ENCODE peak calls at places on chromosomes 2 and 18, in five cellular contexts. E is left ventricle myocardium inferior, S is Panc1, U is transverse colon, Z is right atrium auricular region. X is an unnamed sample. For H3K4me1, the result is how much of the 10 kb centered on the place peaks cover.

GRCh38 chr2:39015424-39015823 is 105.4 kb downstream of the SOS1 start:
- DNase-seq in E (no peak), S (no peak), U (no peak), Z (no peak), X (no peak)

GRCh38 chr2:217801711-217802110 is 201.1 kb downstream of the TNS1 start:
- DNase-seq in E (peak), S (no peak), U (no peak), Z (no peak), X (no peak)

GRCh38 chr2:60352491-60353405 is 200.7 kb downstream of the BCL11A start:
- DNase-seq in E (no peak), S (no peak), U (peak), Z (no peak), X (peak)

GRCh38 chr18:61602836-61603235 is 269.6 kb downstream of the CDH20 start:
- DNase-seq in E (no peak), S (no peak), U (no peak), Z (no peak), X (no peak)

GRCh38 chr2:112691761-112692370 is 29.0 kb upstream of the NT5DC4 start:
- DNase-seq in E (no peak), S (no peak), U (no peak), Z (no peak), X (no peak)

GRCh38 chr2:55966431-55967118 is 43.0 kb upstream of the EFEMP1 start:
- DNase-seq in E (peak), S (no peak), U (peak), Z (peak), X (no peak)

GRCh38 chr2:206211657-206212255 is 52.1 kb downstream of the EEF1B2 start:
- DNase-seq in E (no peak), S (no peak), U (no peak), Z (no peak), X (no peak)

GRCh38 chr2:53087282-53087882 is 680.2 kb upstream of the CHAC2 start:
- DNase-seq in E (no peak), S (no peak), U (no peak), Z (no peak), X (no peak)

GRCh38 chr18:27844416-27844792 is 332.5 kb downstream of the CDH2 start:
- DNase-seq in E (no peak), S (no peak), U (no peak), Z (no peak), X (no peak)

GRCh38 chr18:11729556-11729955 is 40.5 kb downstream of the GNAL start:
- DNase-seq in E (no peak), S (no peak), U (no peak), Z (no peak), X (no peak)

GRCh38 chr2:150486539-150487484 is 655 bp downstream of the RND3 start:
- DNase-seq in E (no peak), S (no peak), U (peak), Z (peak), X (peak)

GRCh38 chr2:38830546-38831159 is 45.1 kb downstream of the DHX57 start:
- DNase-seq in E (no peak), S (no peak), U (no peak), Z (no peak), X (no peak)

DNA sequence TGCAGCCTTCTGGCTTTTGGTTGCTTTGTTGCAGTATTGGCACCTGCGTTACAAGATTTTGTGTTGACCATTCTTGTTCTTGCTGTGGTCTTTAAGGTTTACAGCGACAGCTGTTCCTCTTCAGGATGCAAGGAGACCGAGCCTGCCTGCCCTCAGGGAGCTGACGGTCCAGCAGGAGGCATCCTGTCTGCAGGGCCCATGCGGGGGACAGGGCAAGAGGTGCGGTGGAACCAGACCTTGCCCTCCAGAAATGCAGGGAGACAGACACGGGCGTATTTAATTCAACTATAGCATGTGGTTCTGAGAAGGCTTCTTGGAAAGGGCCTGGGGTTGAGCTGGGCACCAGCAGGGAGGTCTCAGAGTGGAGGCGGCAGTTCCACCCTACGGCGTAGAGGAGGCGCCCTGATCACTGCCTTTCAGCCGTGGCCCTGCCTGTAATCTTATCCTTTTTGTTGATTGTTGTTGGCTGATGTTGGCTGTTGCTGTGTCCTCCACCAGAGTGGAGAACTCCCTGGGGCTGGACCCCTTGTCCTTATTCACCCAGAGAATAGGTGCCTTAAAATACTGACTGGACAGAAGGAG is 71.7 kb downstream of the HPCAL1 start:
- DNase-seq in E (no peak), S (no peak), U (no peak), Z (no peak), X (no peak)
- TF ChIP-seq CTCF in E (no peak), S (no peak), U (no peak), Z (no peak), X (no peak)

GRCh38 chr2:54107455-54107764 is 8.0 kb upstream of the ACYP2 start:
- DNase-seq in E (no peak), S (no peak), U (no peak), Z (no peak), X (no peak)
- H3K4me1 ChIP-seq in E (under half), S (under half), U (under half), Z (under half), X (under half)

GRCh38 chr2:5849596-5849995 is 157.4 kb downstream of the SOX11 start:
- DNase-seq in E (no peak), S (no peak), U (no peak), Z (no peak), X (no peak)
- TF ChIP-seq CTCF in E (no peak), S (no peak), U (no peak), Z (no peak), X (no peak)

GRCh38 chr2:168997113-168997512 is 34.0 kb downstream of the ABCB11 start:
- DNase-seq in E (no peak), S (no peak), U (no peak), Z (no peak), X (no peak)

GRCh38 chr2:168998609-168999211 is 32.4 kb downstream of the ABCB11 start:
- DNase-seq in E (no peak), S (no peak), U (peak), Z (no peak), X (no peak)

GRCh38 chr2:168995744-168996143 is 35.4 kb downstream of the ABCB11 start:
- DNase-seq in E (no peak), S (no peak), U (no peak), Z (no peak), X (no peak)

GRCh38 chr2:168999668-169000213 is 31.4 kb downstream of the ABCB11 start:
- DNase-seq in E (no peak), S (no peak), U (no peak), Z (no peak), X (no peak)

GRCh38 chr2:168997794-168998193 is 33.3 kb downstream of the ABCB11 start:
- DNase-seq in E (no peak), S (no peak), U (no peak), Z (no peak), X (no peak)
- H3K4me1 ChIP-seq in E (under half), S (under half), U (under half), Z (under half), X (under half)

GRCh38 chr18:36099311-36099710 is 29.8 kb downstream of the SLC39A6 start:
- DNase-seq in E (no peak), S (no peak), U (no peak), Z (no peak), X (no peak)

GRCh38 chr18:36096955-36097354 is 29.6 kb upstream of the RPRD1A start:
- DNase-seq in E (no peak), S (no peak), U (no peak), Z (no peak), X (no peak)

GRCh38 chr18:36094431-36094830 is 27.1 kb upstream of the RPRD1A start:
- DNase-seq in E (no peak), S (no peak), U (no peak), Z (no peak), X (no peak)

GRCh38 chr18:36101943-36102342 is 27.2 kb downstream of the SLC39A6 start:
- DNase-seq in E (no peak), S (no peak), U (no peak), Z (no peak), X (no peak)

DNA sequence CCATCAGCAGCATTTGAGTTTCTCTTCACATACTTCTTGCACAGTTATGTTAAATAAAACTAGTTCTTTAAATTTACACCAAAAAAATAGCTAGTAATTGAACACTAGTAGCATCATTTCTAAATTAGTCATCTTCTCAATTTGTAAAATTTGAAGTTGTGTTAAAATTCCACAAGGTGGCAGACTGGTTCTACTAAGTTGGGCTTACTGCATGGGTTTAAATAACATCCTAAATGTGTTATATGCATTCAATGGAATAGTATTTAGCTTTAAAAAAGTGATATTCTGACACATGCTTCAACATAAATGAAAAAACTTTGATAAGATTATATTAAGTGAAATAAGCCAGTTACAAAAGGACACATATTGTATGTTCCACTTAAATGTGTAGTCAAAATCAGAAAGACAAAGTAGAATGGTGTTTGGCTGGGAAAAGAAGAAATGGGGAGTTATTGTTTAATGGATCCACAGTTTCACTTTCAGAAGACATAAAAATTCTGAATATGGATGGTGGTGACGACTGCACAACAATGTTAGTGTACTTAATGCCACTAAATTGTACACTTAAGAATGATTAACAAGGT is 28.7 kb upstream of the RPRD1A start:
- DNase-seq in E (no peak), S (peak), U (no peak), Z (no peak), X (no peak)
- TF ChIP-seq CTCF in E (peak), S (peak), U (peak), Z (peak), X (peak)

DNA sequence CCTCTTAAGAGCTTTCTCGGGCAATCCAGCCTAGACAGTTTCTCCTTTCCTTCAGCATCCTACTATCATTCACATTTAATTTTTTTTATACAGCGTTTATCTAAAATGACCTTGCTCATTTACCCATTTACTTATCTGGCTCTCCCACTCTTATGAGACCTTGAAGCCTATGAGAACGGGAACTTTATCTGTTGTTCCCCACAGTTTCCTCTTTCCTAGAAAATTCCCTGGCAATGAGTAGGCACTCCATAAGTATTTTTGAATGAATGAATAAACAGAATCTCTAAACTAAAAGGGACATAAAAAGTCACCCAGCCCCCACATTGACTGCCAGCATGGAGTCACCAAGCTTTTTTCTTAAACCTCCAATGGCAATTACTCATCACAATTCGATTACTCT is 353.2 kb downstream of the METTL4 start:
- DNase-seq in E (no peak), S (no peak), U (no peak), Z (no peak), X (no peak)
- H3K4me1 ChIP-seq in E (under half), S (under half), U (under half), Z (under half), X (under half)

GRCh38 chr2:133266926-133267590 is 301.2 kb downstream of the NCKAP5 start:
- DNase-seq in E (no peak), S (no peak), U (no peak), Z (no peak), X (no peak)

GRCh38 chr2:133266075-133266925 is 302.0 kb downstream of the NCKAP5 start:
- DNase-seq in E (peak), S (no peak), U (no peak), Z (no peak), X (no peak)

GRCh38 chr2:133264951-133265949 is 303.0 kb downstream of the NCKAP5 start:
- DNase-seq in E (peak), S (no peak), U (peak), Z (no peak), X (peak)

GRCh38 chr2:133262888-133263287 is 305.4 kb downstream of the NCKAP5 start:
- DNase-seq in E (no peak), S (no peak), U (no peak), Z (no peak), X (no peak)
- TF ChIP-seq CTCF in E (peak), S (peak), U (no peak), Z (no peak), X (no peak)

DNA sequence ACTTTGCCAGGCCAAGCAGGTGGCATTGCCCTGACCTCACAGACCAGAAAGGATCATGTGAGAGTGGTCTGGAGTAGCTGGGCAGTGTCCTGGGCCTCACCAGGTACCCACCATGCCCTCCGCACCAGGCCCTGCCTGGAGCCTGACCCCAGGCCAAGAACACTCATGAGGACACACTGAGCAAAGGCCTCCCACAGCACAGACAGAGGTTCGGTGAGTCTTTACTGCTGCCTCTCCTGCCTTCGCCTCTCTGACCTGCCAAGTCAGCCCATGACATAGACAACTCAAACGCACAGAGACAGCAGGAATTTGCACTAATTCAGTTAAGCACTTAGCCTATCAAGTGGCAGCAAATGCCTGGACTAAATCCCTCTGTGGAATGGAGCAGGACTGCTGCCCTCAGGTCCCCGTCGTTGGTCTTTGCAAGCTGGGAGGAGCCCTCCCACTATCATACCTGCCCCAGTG is 62.5 kb downstream of the RHOB start:
- DNase-seq in E (no peak), S (no peak), U (no peak), Z (no peak), X (no peak)
- H3K4me1 ChIP-seq in E (under half), S (under half), U (under half), Z (under half), X (under half)

GRCh38 chr2:120622159-120622869 is 113.4 kb upstream of the GLI2 start:
- DNase-seq in E (no peak), S (no peak), U (no peak), Z (no peak), X (no peak)

GRCh38 chr2:120625865-120626560 is 109.7 kb upstream of the GLI2 start:
- DNase-seq in E (no peak), S (no peak), U (peak), Z (no peak), X (peak)

GRCh38 chr2:120624056-120624737 is 111.5 kb upstream of the GLI2 start:
- DNase-seq in E (no peak), S (no peak), U (no peak), Z (no peak), X (no peak)

GRCh38 chr2:120624738-120625446 is 110.8 kb upstream of the GLI2 start:
- DNase-seq in E (no peak), S (no peak), U (no peak), Z (no peak), X (no peak)

GRCh38 chr2:120622886-120623753 is 112.5 kb upstream of the GLI2 start:
- DNase-seq in E (no peak), S (no peak), U (no peak), Z (no peak), X (no peak)
- TF ChIP-seq CTCF in E (no peak), S (no peak), U (no peak), Z (no peak), X (no peak)